ENCODE peak calls at places on chromosomes 4 and X, in nine cellular contexts. T, U, K, I, B, V, L, G and R are unnamed samples.

GRCh38 chr4:84985952-84986351 is 19.5 kb upstream of the WDFY3 start:
- DNase-seq in I (no peak), V (no peak), U (peak), T (peak), G (peak), K (no peak), L (no peak), B (peak), R (no peak)

GRCh38 chr4:94032754-94033153 is 174.9 kb upstream of the SMARCAD1 start:
- DNase-seq in G (peak), L (no peak), B (peak), V (no peak), I (no peak), K (no peak), T (no peak), U (peak), R (no peak)

GRCh38 chr4:98446499-98447375 is 185.6 kb downstream of the RAP1GDS1 start:
- DNase-seq in K (peak), L (no peak), I (no peak), T (no peak), V (no peak), U (peak), B (peak), G (peak), R (peak)

GRCh38 chr4:56696056-56696455 is 15.0 kb upstream of the HOPX start:
- DNase-seq in B (no peak), U (no peak), V (no peak), K (no peak), T (no peak), G (no peak), I (no peak), L (no peak), R (peak)

GRCh38 chr4:152591361-152591760 is 55.5 kb upstream of the FBXW7 start:
- DNase-seq in K (no peak), B (no peak), I (peak), U (peak), V (peak), L (peak), G (peak), T (no peak), R (peak)

GRCh38 chr4:138175337-138175794 is 66.8 kb downstream of the SLC7A11 start:
- DNase-seq in U (no peak), T (no peak), B (no peak), I (peak), K (no peak), G (no peak), V (no peak), L (no peak), R (no peak)

GRCh38 chr4:64271601-64272081 is 137.6 kb downstream of the TECRL start:
- DNase-seq in G (no peak), K (no peak), V (no peak), L (no peak), I (no peak), B (peak), U (peak), T (no peak), R (no peak)

GRCh38 chr4:163269874-163270273 is 62.5 kb downstream of the NPY1R start:
- DNase-seq in B (no peak), G (no peak), U (no peak), K (no peak), V (no peak), I (no peak), T (no peak), L (no peak), R (no peak)

GRCh38 chr4:121252224-121252806 is 88.2 kb upstream of the TNIP3 start:
- DNase-seq in I (peak), U (peak), L (peak), B (peak), T (peak), K (peak), V (peak), G (peak), R (peak)

GRCh38 chrX:41293269-41293668 is 40.7 kb upstream of the DDX3X start:
- DNase-seq in B (peak), I (peak), L (no peak), K (no peak), U (no peak), T (no peak), G (no peak), V (no peak), R (no peak)

GRCh38 chr4:146232131-146232722 is 17.9 kb downstream of the REELD1 start:
- DNase-seq in B (peak), U (no peak), V (no peak), G (no peak), I (no peak), L (no peak), T (no peak), K (no peak), R (peak)

GRCh38 chr4:109432676-109433075 is 939 bp upstream of the SEC24B start:
- DNase-seq in U (peak), B (peak), K (no peak), L (no peak), V (no peak), T (no peak), G (peak), I (no peak), R (peak)

GRCh38 chrX:107325467-107325866 is 119.1 kb downstream of the DNAAF6 start:
- DNase-seq in I (no peak), B (no peak), V (no peak), T (no peak), G (no peak), U (no peak), K (no peak), L (no peak), R (no peak)

GRCh38 chr4:33037464-33037863 is 2317.3 kb downstream of the PCDH7 start:
- DNase-seq in K (no peak), L (no peak), T (no peak), V (no peak), U (no peak), B (no peak), G (no peak), I (no peak), R (no peak)